ENCODE peak calls at places on chromosomes 7 and 10, in six cellular contexts. X, U, J, A, M and S are unnamed samples.
A peak's percentile ranks its signal among the peaks of the same experiment; 100 is the strongest.

GRCh38 chr7:126574276-126574675 is 678.5 kb downstream of the GRM8 start:
- DNase-seq in X (peak; percentile 83), U (no peak), J (peak; percentile 89), A (peak; percentile 74), M (no peak), S (no peak)

GRCh38 chr7:100827330-100828226 is at the start of gene EPHB4:
- DNase-seq in X (peak; percentile 88), U (peak; percentile 72), J (peak; percentile 79), A (peak; percentile 88), M (no peak), S (no peak)

GRCh38 chr10:69180525-69181204 is 631 bp downstream of the SUPV3L1 start:
- DNase-seq in X (peak; percentile 37), U (no peak), J (peak; percentile 31), A (no peak), M (peak; percentile 21), S (no peak)

GRCh38 chr10:123549761-123550454 is 116.2 kb upstream of the GPR26 start:
- DNase-seq in X (no peak), U (no peak), J (no peak), A (no peak), M (no peak), S (no peak)

GRCh38 chr10:15144788-15145187 is 23.7 kb downstream of the NMT2 start:
- DNase-seq in X (peak; percentile 52), U (no peak), J (peak; percentile 10), A (no peak), M (no peak), S (no peak)

GRCh38 chr7:123154231-123154860 is 45.4 kb downstream of the SLC13A1 start:
- DNase-seq in X (peak; percentile 73), U (peak; percentile 3), J (peak; percentile 73), A (peak; percentile 74), M (no peak), S (no peak)

GRCh38 chr7:134339475-134339874 is 22.7 kb upstream of the SLC35B4 start:
- DNase-seq in X (no peak), U (no peak), J (no peak), A (no peak), M (no peak), S (no peak)

GRCh38 chr7:84277628-84278224 is 83.1 kb upstream of the SEMA3A start:
- DNase-seq in X (peak; percentile 75), U (no peak), J (no peak), A (peak; percentile 21), M (no peak), S (no peak)

GRCh38 chr10:48698971-48699627 is 14.4 kb downstream of the WDFY4 start:
- DNase-seq in X (no peak), U (no peak), J (no peak), A (no peak), M (no peak), S (no peak)

GRCh38 chr10:7193369-7193768 is 217.5 kb downstream of the SFMBT2 start:
- DNase-seq in X (no peak), U (no peak), J (no peak), A (no peak), M (no peak), S (no peak)

GRCh38 chr7:52261052-52261451 is 774.4 kb upstream of the POM121L12 start:
- DNase-seq in X (no peak), U (no peak), J (no peak), A (no peak), M (no peak), S (no peak)

GRCh38 chr7:91183408-91183807 is 80.8 kb upstream of the FZD1 start:
- DNase-seq in X (no peak), U (no peak), J (no peak), A (no peak), M (no peak), S (no peak)

GRCh38 chr10:123357363-123358075 is 203.3 kb downstream of the BUB3 start:
- DNase-seq in X (no peak), U (no peak), J (no peak), A (no peak), M (no peak), S (no peak)

GRCh38 chr10:12140038-12140437 is 10.6 kb downstream of the SEC61A2 start:
- DNase-seq in X (no peak), U (no peak), J (no peak), A (no peak), M (no peak), S (no peak)

GRCh38 chr7:26583094-26583493 is 281.3 kb downstream of the SKAP2 start:
- DNase-seq in X (no peak), U (no peak), J (no peak), A (no peak), M (no peak), S (no peak)

GRCh38 chr10:42934351-42934811 is 142.5 kb upstream of the RET start:
- DNase-seq in X (no peak), U (no peak), J (no peak), A (no peak), M (no peak), S (no peak)

GRCh38 chr7:28738384-28738783 is 219.7 kb downstream of the TRIL start:
- DNase-seq in X (no peak), U (no peak), J (peak; percentile 85), A (no peak), M (no peak), S (no peak)

GRCh38 chr7:130369110-130369711 is 11.1 kb upstream of the CPA1 start:
- DNase-seq in X (peak; percentile 94), U (no peak), J (no peak), A (no peak), M (no peak), S (no peak)

GRCh38 chr10:80611481-80611880 is 73.8 kb downstream of the SH2D4B start:
- DNase-seq in X (no peak), U (no peak), J (no peak), A (no peak), M (no peak), S (no peak)

GRCh38 chr7:50812847-50813475 is 30.3 kb upstream of the GRB10 start:
- DNase-seq in X (peak; percentile 83), U (no peak), J (peak; percentile 83), A (no peak), M (no peak), S (no peak)

GRCh38 chr7:23067271-23067670 is 38.3 kb upstream of the KLHL7 start:
- DNase-seq in X (peak; percentile 71), U (peak; percentile 18), J (no peak), A (no peak), M (no peak), S (no peak)

GRCh38 chr10:122441961-122442360 is 12.5 kb upstream of the ARMS2 start:
- DNase-seq in X (peak; percentile 83), U (no peak), J (peak; percentile 57), A (peak; percentile 36), M (no peak), S (no peak)

GRCh38 chr7:66379761-66380160 is 174.6 kb downstream of the TPST1 start:
- DNase-seq in X (peak; percentile 39), U (no peak), J (peak; percentile 65), A (peak; percentile 21), M (no peak), S (no peak)

GRCh38 chr7:17559388-17559787 is 260.9 kb downstream of the AHR start:
- DNase-seq in X (peak; percentile 40), U (no peak), J (peak; percentile 54), A (no peak), M (no peak), S (no peak)

GRCh38 chr7:83655951-83656556 is 7.1 kb upstream of the SEMA3E start:
- DNase-seq in X (peak; percentile 52), U (peak; percentile 16), J (peak; percentile 32), A (peak; percentile 9), M (no peak), S (no peak)

GRCh38 chr7:12570529-12571461 is at the start of gene SCIN:
- DNase-seq in X (peak; percentile 39), U (no peak), J (no peak), A (peak; percentile 10), M (no peak), S (no peak)

GRCh38 chr10:3886191-3886590 is 101.2 kb upstream of the KLF6 start:
- DNase-seq in X (peak; percentile 77), U (no peak), J (no peak), A (no peak), M (no peak), S (no peak)

GRCh38 chr7:122412441-122412840 is 107.9 kb upstream of the FEZF1 start:
- DNase-seq in X (peak; percentile 62), U (no peak), J (no peak), A (no peak), M (no peak), S (no peak)

GRCh38 chr10:94439275-94439861 is 37.0 kb downstream of the TBC1D12 start:
- DNase-seq in X (peak; percentile 23), U (no peak), J (peak; percentile 3), A (no peak), M (no peak), S (no peak)

DNA sequence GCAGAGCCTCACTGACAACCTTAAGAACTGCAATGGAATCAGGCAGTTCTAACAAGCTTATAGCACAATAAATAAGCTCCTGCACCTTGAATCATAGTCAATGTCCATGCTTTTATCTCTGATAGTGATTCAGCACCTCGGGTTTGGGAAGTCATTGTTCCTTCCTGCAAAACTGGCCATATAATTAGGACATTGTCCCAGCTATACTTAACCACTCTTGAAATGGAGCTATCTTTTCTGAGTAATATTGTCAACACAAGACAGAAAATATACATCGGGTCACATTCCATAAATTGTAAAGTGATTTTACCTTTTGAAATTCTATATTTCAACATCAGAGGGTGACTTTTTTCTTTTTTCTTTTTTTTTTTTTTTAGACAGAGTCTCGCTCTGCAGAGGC is 682.8 kb downstream of the KCNMA1 start:
- DNase-seq in X (no peak), U (no peak), J (no peak), A (no peak), M (no peak), S (no peak)
- H3K9me3 ChIP-seq in X (no peaks in the 10 kb centered on the region), U (no peaks in the 10 kb centered on the region), J (no peaks in the 10 kb centered on the region), A (no peaks in the 10 kb centered on the region), M (no peaks in the 10 kb centered on the region), S (no peaks in the 10 kb centered on the region)

GRCh38 chr7:57071-57470 is 135.3 kb upstream of the FAM20C start:
- DNase-seq in X (no peak), U (no peak), J (no peak), A (no peak), M (no peak), S (no peak)
- H3K27ac ChIP-seq in X (no peak overlapping the region), U (no peak overlapping the region), J (no peak overlapping the region), A (no peak overlapping the region), M (no peak overlapping the region), S (no peak overlapping the region)

GRCh38 chr7:7968544-7969305 is at the start of gene GLCCI1:
- DNase-seq in X (peak; percentile 96), U (peak; percentile 89), J (peak; percentile 97), A (peak; percentile 89), M (peak; percentile 96), S (peak; percentile 86)

GRCh38 chr7:7970620-7971307 is 2.2 kb downstream of the GLCCI1 start:
- DNase-seq in X (peak; percentile 31), U (no peak), J (peak; percentile 30), A (peak; percentile 19), M (no peak), S (no peak)

GRCh38 chr7:7967909-7968543 is 570 bp upstream of the GLCCI1 start:
- DNase-seq in X (no peak), U (no peak), J (no peak), A (no peak), M (no peak), S (no peak)

GRCh38 chr7:7970113-7970619 is 1.6 kb downstream of the GLCCI1 start:
- DNase-seq in X (peak; percentile 9), U (no peak), J (no peak), A (no peak), M (no peak), S (no peak)

GRCh38 chr7:7969306-7970112 is 913 bp downstream of the GLCCI1 start:
- DNase-seq in X (peak; percentile 53), U (no peak), J (peak; percentile 53), A (peak; percentile 46), M (peak; percentile 29), S (no peak)
- H3K9me3 ChIP-seq in X (no peaks in the 10 kb centered on the region), U (no peaks in the 10 kb centered on the region), J (no peaks in the 10 kb centered on the region), A (no peaks in the 10 kb centered on the region), M (no peaks in the 10 kb centered on the region), S (no peaks in the 10 kb centered on the region)

GRCh38 chr7:2150445-2150815 is 82.3 kb downstream of the MAD1L1 start:
- DNase-seq in X (no peak), U (no peak), J (no peak), A (no peak), M (no peak), S (no peak)
- H3K27ac ChIP-seq in X (no peak overlapping the region), U (no peak overlapping the region), J (no peak overlapping the region), A (no peak overlapping the region), M (no peak overlapping the region), S (no peak overlapping the region)